ENCODE peak calls at places on chromosomes 1 and 21, in five cellular contexts. Y, I, T, H and G are unnamed samples.

GRCh38 chr1:29243863-29244185 is 7.5 kb downstream of the PTPRU start:
- DNase-seq in Y (peak), T (peak), I (no peak), H (no peak), G (peak)

GRCh38 chr1:153386500-153386901 is 4.4 kb downstream of the S100A8 start:
- DNase-seq in Y (no peak), H (peak), T (no peak), I (peak), G (no peak)

GRCh38 chr1:107140703-107141490 is at the start of gene NTNG1:
- DNase-seq in Y (no peak), T (no peak), H (peak), I (no peak), G (no peak)

GRCh38 chr1:101240041-101240430 is 3.2 kb downstream of the S1PR1 start:
- DNase-seq in I (no peak), H (no peak), T (no peak), Y (no peak), G (no peak)

GRCh38 chr1:94045465-94046056 is 75.4 kb downstream of the ABCA4 start:
- DNase-seq in H (peak), T (peak), Y (peak), I (peak), G (peak)

GRCh38 chr1:99650773-99651437 is 5.0 kb downstream of the PALMD start:
- DNase-seq in H (no peak), T (no peak), I (no peak), Y (peak), G (no peak)

GRCh38 chr1:2044510-2045319 is 5.5 kb upstream of the PRKCZ start:
- DNase-seq in H (peak), T (peak), I (no peak), Y (no peak), G (peak)

GRCh38 chr1:117673405-117673804 is 67.6 kb downstream of the TENT5C start:
- DNase-seq in H (peak), I (no peak), T (peak), Y (peak), G (peak)

GRCh38 chr1:52127181-52128175 is 14.4 kb upstream of the ZFYVE9 start:
- DNase-seq in I (no peak), H (peak), Y (peak), T (peak), G (peak)

GRCh38 chr1:51000160-51000559 is 30.1 kb downstream of the CDKN2C start:
- DNase-seq in Y (no peak), H (no peak), I (no peak), T (no peak), G (no peak)

GRCh38 chr1:61606448-61607312 is 118.3 kb downstream of the TM2D1 start:
- DNase-seq in H (peak), T (peak), Y (peak), I (peak), G (peak)

GRCh38 chr1:21232044-21232443 is 55.3 kb upstream of the EIF4G3 start:
- DNase-seq in Y (no peak), T (peak), I (no peak), H (peak), G (peak)

GRCh38 chr21:14833952-14834351 is 230.8 kb downstream of the NRIP1 start:
- DNase-seq in T (no peak), H (no peak), I (no peak), Y (no peak), G (no peak)

GRCh38 chr1:172408958-172409357 is 11.5 kb upstream of the C1orf105 start:
- DNase-seq in Y (peak), T (peak), H (no peak), I (no peak), G (no peak)

GRCh38 chr21:44199448-44199847 is 41.3 kb downstream of the ICOSLG start:
- DNase-seq in I (no peak), Y (no peak), T (no peak), H (no peak), G (no peak)

GRCh38 chr1:64051801-64052200 is 151.6 kb upstream of the UBE2U start:
- DNase-seq in H (no peak), I (no peak), T (no peak), Y (no peak), G (peak)

GRCh38 chr1:6852136-6852890 is 67.1 kb downstream of the CAMTA1 start:
- DNase-seq in I (no peak), Y (no peak), T (no peak), H (no peak), G (no peak)

GRCh38 chr1:247440001-247440620 is 17.8 kb downstream of the OR2B11 start:
- DNase-seq in Y (no peak), H (no peak), I (no peak), T (no peak), G (no peak)

GRCh38 chr1:62448221-62448933 is 11.5 kb downstream of the USP1 start:
- DNase-seq in T (no peak), H (no peak), I (no peak), Y (no peak), G (no peak)

GRCh38 chr1:231919900-231920299 is 293.3 kb downstream of the DISC1 start:
- DNase-seq in H (no peak), Y (no peak), T (no peak), I (no peak), G (no peak)

GRCh38 chr1:156874572-156874971 is 13.9 kb downstream of the NTRK1 start:
- DNase-seq in Y (no peak), I (no peak), T (no peak), H (no peak), G (no peak)

GRCh38 chr1:3016641-3017439 is 4.4 kb upstream of the ACTRT2 start:
- DNase-seq in T (no peak), I (no peak), Y (no peak), H (no peak), G (no peak)

GRCh38 chr1:115559987-115560386 is 81.8 kb upstream of the VANGL1 start:
- DNase-seq in Y (no peak), H (no peak), I (no peak), T (no peak), G (no peak)

GRCh38 chr1:226600254-226600653 is 51.7 kb downstream of the STUM start:
- DNase-seq in I (no peak), H (no peak), T (no peak), Y (no peak), G (no peak)

GRCh38 chr1:26552720-26553119 is 23.2 kb downstream of the RPS6KA1 start:
- DNase-seq in I (no peak), H (no peak), Y (no peak), T (no peak), G (no peak)

GRCh38 chr1:71339238-71339637 is 258.4 kb upstream of the ZRANB2 start:
- DNase-seq in Y (no peak), T (peak), I (no peak), H (no peak), G (no peak)

GRCh38 chr1:17488977-17489739 is 49.7 kb upstream of the RCC2 start:
- DNase-seq in Y (peak), T (peak), H (no peak), I (no peak), G (peak)

GRCh38 chr21:37535672-37536071 is 169.1 kb downstream of the DYRK1A start:
- DNase-seq in T (no peak), I (no peak), H (no peak), Y (no peak), G (no peak)

GRCh38 chr1:27137022-27137542 is 17.8 kb downstream of the SLC9A1 start:
- DNase-seq in I (peak), T (no peak), H (peak), Y (no peak), G (peak)

GRCh38 chr1:161439280-161440232 is 65.7 kb upstream of the FCGR2A start:
- DNase-seq in H (peak), I (no peak), Y (no peak), T (peak), G (peak)
- H3K4me3 ChIP-seq in H (no peak), I (peak), Y (peak), T (peak), G (peak)

GRCh38 chr1:232949636-232950196 is 695 bp upstream of the NTPCR start:
- DNase-seq in H (no peak), T (no peak), I (no peak), Y (no peak), G (no peak)

GRCh38 chr1:232950919-232951579 is 638 bp downstream of the NTPCR start:
- DNase-seq in Y (peak), I (no peak), H (peak), T (no peak), G (peak)

GRCh38 chr1:232952514-232953175 is 2.2 kb downstream of the NTPCR start:
- DNase-seq in I (no peak), H (peak), Y (no peak), T (peak), G (peak)

GRCh38 chr1:232951605-232952004 is 1.2 kb downstream of the NTPCR start:
- DNase-seq in T (no peak), I (no peak), Y (no peak), H (no peak), G (no peak)

GRCh38 chr1:232950197-232950918 is at the start of gene NTPCR:
- DNase-seq in T (peak), H (peak), I (peak), Y (peak), G (peak)
- TF ChIP-seq CTCF in T (no peak), H (no peak), I (peak), Y (no peak), G (peak)

GRCh38 chr1:202192770-202193613 is 607 bp upstream of the LGR6 start:
- DNase-seq in H (peak), I (no peak), T (peak), Y (peak), G (peak)
- H3K4me3 ChIP-seq in H (no peak), I (peak), T (no peak), Y (peak), G (no peak)

GRCh38 chr1:110963666-110964399 is at the start of gene LRIF1:
- DNase-seq in H (peak), Y (peak), T (peak), I (peak), G (peak)
- TF ChIP-seq CTCF in H (peak), Y (no peak), T (peak), I (peak), G (peak)

DNA sequence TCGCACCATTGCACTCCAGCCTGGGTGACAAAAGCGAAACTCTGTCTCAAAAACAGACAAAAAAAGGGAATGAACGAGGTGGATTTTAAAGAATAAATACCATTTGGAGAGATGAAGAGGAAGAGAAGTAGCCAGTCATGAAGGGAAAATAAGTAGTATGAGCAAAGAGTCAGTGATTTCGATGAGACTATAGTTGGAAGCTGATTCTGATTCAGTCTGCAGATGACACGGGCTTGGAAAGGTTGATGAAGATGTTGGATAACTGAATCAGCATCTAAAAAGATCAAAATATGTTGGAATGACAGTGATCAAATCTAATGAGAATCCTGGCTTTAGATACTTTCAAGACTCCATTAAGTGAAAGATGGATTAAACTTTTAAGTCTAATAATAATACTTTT is 23.8 kb downstream of the MACF1 start:
- DNase-seq in I (no peak), H (no peak), Y (no peak), T (no peak), G (no peak)
- H3K4me3 ChIP-seq in I (no peak), H (no peak), Y (no peak), T (no peak), G (no peak)

GRCh38 chr1:170663011-170663410 is 920 bp upstream of the PRRX1 start:
- DNase-seq in Y (no peak), I (no peak), H (no peak), T (peak), G (no peak)

GRCh38 chr1:170660281-170660713 is 3.6 kb upstream of the PRRX1 start:
- DNase-seq in T (no peak), Y (no peak), I (no peak), H (no peak), G (no peak)

GRCh38 chr1:170660874-170661645 is 2.9 kb upstream of the PRRX1 start:
- DNase-seq in H (no peak), Y (no peak), T (peak), I (no peak), G (no peak)

GRCh38 chr1:170662561-170662971 is 1.4 kb upstream of the PRRX1 start:
- DNase-seq in I (no peak), T (peak), Y (no peak), H (no peak), G (no peak)

DNA sequence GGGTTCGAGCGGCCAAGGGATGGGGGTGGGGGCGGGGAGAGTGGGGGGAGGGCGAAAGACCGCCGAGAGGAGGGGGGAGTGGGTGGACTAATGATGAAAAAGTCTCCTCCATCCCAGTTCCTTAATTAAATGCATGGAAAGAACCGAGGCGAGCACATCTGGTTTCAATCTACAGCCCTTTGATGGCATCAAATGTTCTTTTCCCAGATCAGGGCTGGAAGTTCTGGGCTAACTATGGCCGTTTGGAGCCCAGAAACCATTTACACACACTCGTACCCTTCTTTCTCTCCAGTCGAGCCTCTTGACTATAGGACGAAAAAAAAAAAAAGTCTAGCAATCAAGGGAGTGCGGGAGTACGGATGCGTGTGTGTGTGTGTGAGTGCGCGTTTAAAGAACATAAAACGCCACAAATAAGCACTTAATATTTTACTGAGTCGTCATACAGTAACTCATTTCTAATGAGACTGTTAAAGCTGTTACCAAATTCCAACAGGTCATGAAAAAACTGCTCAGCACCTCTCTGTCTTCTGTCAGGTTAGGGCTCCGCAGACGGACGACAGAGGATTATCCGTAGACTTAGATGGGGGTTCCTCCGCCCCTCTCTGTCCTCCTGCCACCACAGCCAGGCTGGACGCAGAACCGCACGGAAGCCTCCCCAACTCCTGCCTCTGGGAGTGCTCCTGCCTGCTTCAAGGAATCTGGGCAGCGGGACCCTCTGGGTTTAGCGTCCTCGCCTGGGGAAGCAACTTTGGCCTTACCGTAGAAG is 2.1 kb upstream of the PRRX1 start:
- DNase-seq in Y (peak), H (no peak), T (peak), I (no peak), G (peak)
- TF ChIP-seq CTCF in Y (peak), H (no peak), T (peak), I (peak), G (peak)

GRCh38 chr1:15188145-15188544 is 34.6 kb downstream of the TMEM51 start:
- DNase-seq in Y (no peak), I (no peak), H (no peak), T (no peak), G (no peak)
- H3K4me3 ChIP-seq in Y (no peak), I (no peak), H (no peak), T (no peak), G (no peak)

DNA sequence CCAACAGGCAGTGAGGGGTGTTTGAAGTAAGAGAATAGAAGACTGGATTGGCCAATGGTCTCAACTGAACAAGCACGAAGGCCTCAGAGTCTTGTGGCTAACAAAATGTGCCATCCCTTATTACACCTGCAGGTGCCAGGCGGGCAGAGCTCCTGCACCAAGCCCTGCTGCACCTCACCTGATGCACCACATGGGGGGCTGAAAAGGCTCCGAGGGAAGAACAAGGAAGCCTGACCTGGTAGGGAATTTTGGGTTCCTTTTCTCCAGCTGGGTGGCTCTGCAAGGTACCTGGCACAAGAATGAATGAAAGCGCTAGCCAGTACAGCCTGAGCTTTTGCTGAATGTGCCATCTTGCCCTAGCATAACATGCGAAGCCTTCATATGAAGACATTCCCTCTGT is 9.7 kb downstream of the HSD3B1 start:
- DNase-seq in I (no peak), Y (no peak), T (no peak), H (no peak), G (no peak)
- TF ChIP-seq CTCF in I (no peak), Y (no peak), T (no peak), H (no peak), G (no peak)

GRCh38 chr1:234601217-234602017 is 8.6 kb downstream of the IRF2BP2 start:
- DNase-seq in I (no peak), T (peak), Y (no peak), H (no peak), G (peak)

GRCh38 chr1:234604393-234604725 is 5.6 kb downstream of the IRF2BP2 start:
- DNase-seq in T (no peak), I (no peak), Y (no peak), H (no peak), G (no peak)

GRCh38 chr1:234603221-234604204 is 6.5 kb downstream of the IRF2BP2 start:
- DNase-seq in T (peak), I (no peak), Y (no peak), H (no peak), G (peak)

GRCh38 chr1:234600418-234601216 is 9.4 kb downstream of the IRF2BP2 start:
- DNase-seq in I (no peak), T (peak), Y (no peak), H (peak), G (peak)

GRCh38 chr1:234602334-234603220 is 7.4 kb downstream of the IRF2BP2 start:
- DNase-seq in H (peak), I (no peak), Y (peak), T (peak), G (peak)
- H3K4me3 ChIP-seq in H (no peak), I (peak), Y (peak), T (no peak), G (peak)

GRCh38 chr1:160748182-160748876 is 9.3 kb downstream of the SLAMF7 start:
- DNase-seq in H (no peak), I (no peak), Y (no peak), T (peak), G (peak)
- TF ChIP-seq CTCF in H (no peak), I (no peak), Y (no peak), T (peak), G (peak)